ENCODE peak calls at places on chromosomes 1 and 21, in four cellular contexts. S is IMR-90; H is heart right ventricle; Q is naive thymus-derived CD4-positive, alpha-beta T cell. P is an unnamed sample.

GRCh38 chr21:42351626-42352432 is 1.0 kb upstream of the TFF2 start:
- DNase-seq in S (no peak), H (no peak), Q (no peak), P (no peak)

GRCh38 chr1:15224259-15224869 is 22.7 kb upstream of the FHAD1 start:
- DNase-seq in S (no peak), H (no peak), Q (no peak), P (peak; percentile 47)

GRCh38 chr1:65068202-65069011 is 79.6 kb upstream of the AK4 start:
- DNase-seq in S (peak; percentile 4), H (no peak), Q (peak; percentile 44), P (peak; percentile 56)

GRCh38 chr1:96843196-96843595 is 121.6 kb downstream of the PTBP2 start:
- DNase-seq in S (peak; percentile 57), H (no peak), Q (no peak), P (peak; percentile 76)

GRCh38 chr1:200897188-200897710 is 2.5 kb downstream of the INAVA start:
- DNase-seq in S (no peak), H (no peak), Q (no peak), P (no peak)

GRCh38 chr1:79604490-79605198 is 598.1 kb upstream of the ADGRL4 start:
- DNase-seq in S (no peak), H (no peak), Q (no peak), P (no peak)

GRCh38 chr1:1040004-1040991 is 20.4 kb downstream of the AGRN start:
- DNase-seq in S (peak; percentile 85), H (peak; percentile 52), Q (peak; percentile 71), P (peak; percentile 87)

GRCh38 chr1:207495816-207496792 is at the start of gene CR1:
- DNase-seq in S (no peak), H (no peak), Q (peak; percentile 24), P (no peak)

GRCh38 chr1:150410582-150411101 is 46.7 kb downstream of the RPRD2 start:
- DNase-seq in S (peak; percentile 43), H (no peak), Q (no peak), P (peak; percentile 15)

GRCh38 chr1:61420909-61421835 is 303.8 kb downstream of the TM2D1 start:
- DNase-seq in S (no peak), H (no peak), Q (no peak), P (no peak)

GRCh38 chr1:18532390-18533170 is 51.9 kb downstream of the KLHDC7A start:
- DNase-seq in S (no peak), H (no peak), Q (no peak), P (no peak)

GRCh38 chr1:70768211-70768610 is 279.4 kb downstream of the PTGER3 start:
- DNase-seq in S (no peak), H (no peak), Q (no peak), P (no peak)

GRCh38 chr1:2646837-2647236 is 14.0 kb upstream of the MMEL1 start:
- DNase-seq in S (no peak), H (no peak), Q (no peak), P (no peak)

GRCh38 chr1:72283204-72284083 is 1.1 kb upstream of the NEGR1 start:
- DNase-seq in S (peak; percentile 67), H (peak; percentile 73), Q (peak; percentile 8), P (peak; percentile 83)

GRCh38 chr1:87941292-87941946 is 612.7 kb downstream of the LMO4 start:
- DNase-seq in S (no peak), H (no peak), Q (no peak), P (no peak)

GRCh38 chr1:219959540-219960208 is 31.3 kb upstream of the SLC30A10 start:
- DNase-seq in S (no peak), H (no peak), Q (no peak), P (no peak)

GRCh38 chr21:46253610-46254124 is 25.1 kb upstream of the LSS start:
- DNase-seq in S (peak; percentile 24), H (no peak), Q (peak; percentile 11), P (peak; percentile 76)

GRCh38 chr1:62906428-62906886 is 122.5 kb downstream of the ATG4C start:
- DNase-seq in S (peak; percentile 11), H (no peak), Q (no peak), P (peak; percentile 6)

GRCh38 chr1:50237081-50237480 is 128.4 kb downstream of the ELAVL4 start:
- DNase-seq in S (no peak), H (no peak), Q (no peak), P (no peak)

GRCh38 chr1:214270097-214270635 is 10.8 kb upstream of the SMYD2 start:
- DNase-seq in S (no peak), H (no peak), Q (no peak), P (no peak)

GRCh38 chr1:158998037-158998780 is 11.5 kb upstream of the IFI16 start:
- DNase-seq in S (no peak), H (no peak), Q (no peak), P (no peak)
- H3K27ac ChIP-seq in S (no peak overlapping the region), H (peak overlapping the region; percentile 77), Q (no peak overlapping the region), P (no peak overlapping the region)

DNA sequence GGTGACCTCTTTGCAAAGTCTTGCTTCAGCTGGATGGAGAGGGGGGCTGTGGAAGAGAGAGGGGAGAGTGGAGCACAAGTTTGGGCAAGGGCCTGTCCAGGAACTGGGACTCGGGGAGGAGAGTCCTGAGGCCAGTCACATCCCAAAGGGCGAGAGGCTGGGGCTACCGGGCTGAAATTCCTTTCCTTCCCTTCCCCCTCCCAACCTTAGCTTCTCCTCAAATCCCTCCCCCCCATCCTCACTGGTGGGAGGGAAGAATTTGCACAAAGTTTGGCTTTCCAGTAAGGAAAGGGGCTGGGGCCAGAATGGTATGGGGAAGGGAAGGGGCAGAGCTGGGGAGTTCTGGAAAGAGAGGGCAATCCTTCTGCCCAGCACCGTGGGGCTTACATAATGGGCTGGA is 854 bp downstream of the CNTN2 start:
- DNase-seq in S (no peak), H (no peak), Q (no peak), P (no peak)
- H3K27ac ChIP-seq in S (no peak overlapping the region), H (no peak overlapping the region), Q (no peak overlapping the region), P (no peak overlapping the region)

GRCh38 chr1:180953291-180953747 is 40.6 kb downstream of the KIAA1614 start:
- DNase-seq in S (no peak), H (no peak), Q (no peak), P (no peak)
- H3K27ac ChIP-seq in S (no peak overlapping the region), H (no peak overlapping the region), Q (no peak overlapping the region), P (no peak overlapping the region)

GRCh38 chr1:230421485-230421884 is 4.6 kb downstream of the PGBD5 start:
- DNase-seq in S (no peak), H (no peak), Q (no peak), P (no peak)
- H3K27ac ChIP-seq in S (no peak overlapping the region), H (no peak overlapping the region), Q (no peak overlapping the region), P (no peak overlapping the region)

DNA sequence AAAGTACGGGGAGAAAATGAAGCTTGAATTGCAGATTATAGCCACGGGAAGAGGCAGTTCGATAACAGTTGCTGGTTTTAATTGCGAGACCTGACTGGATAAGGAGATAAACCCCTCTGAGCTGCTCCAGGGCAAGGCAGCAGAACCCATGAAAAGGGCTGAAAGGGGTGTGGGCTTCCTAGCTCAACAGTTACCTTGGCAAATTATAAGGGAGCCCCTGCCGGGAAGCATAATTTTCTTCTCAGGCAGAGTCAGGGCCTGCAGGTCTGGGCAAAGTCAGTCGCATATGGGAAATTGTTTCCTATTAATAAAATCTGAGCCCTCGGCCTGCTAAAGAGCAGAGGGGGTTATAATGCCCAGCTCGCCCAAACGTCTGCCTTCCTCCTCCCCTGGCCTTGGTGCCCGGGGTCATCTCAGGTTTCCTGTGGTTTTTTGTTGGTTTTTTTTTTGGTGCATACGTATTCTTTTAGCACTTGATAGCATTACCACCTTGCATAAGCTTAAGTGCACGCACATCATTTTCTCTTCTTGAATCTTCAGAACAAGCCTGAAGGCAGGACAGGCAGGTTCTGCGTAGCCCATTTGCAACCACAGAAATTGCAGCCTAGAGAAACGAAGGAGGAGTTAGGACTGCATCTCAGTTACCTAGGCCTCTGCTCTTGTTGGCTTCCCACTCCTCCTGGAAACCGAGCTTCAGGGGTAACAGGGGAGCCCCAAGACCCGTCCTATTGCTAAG is 33.9 kb upstream of the SELENON start:
- DNase-seq in S (no peak), H (no peak), Q (peak; percentile 46), P (no peak)
- H3K27ac ChIP-seq in S (no peak overlapping the region), H (no peak overlapping the region), Q (peak overlapping the region; percentile 71), P (no peak overlapping the region)

GRCh38 chr1:111732718-111733117 is 6.5 kb downstream of the INKA2 start:
- DNase-seq in S (no peak), H (no peak), Q (no peak), P (no peak)
- H3K27ac ChIP-seq in S (no peak overlapping the region), H (peak overlapping the region; percentile 77), Q (no peak overlapping the region), P (no peak overlapping the region)

DNA sequence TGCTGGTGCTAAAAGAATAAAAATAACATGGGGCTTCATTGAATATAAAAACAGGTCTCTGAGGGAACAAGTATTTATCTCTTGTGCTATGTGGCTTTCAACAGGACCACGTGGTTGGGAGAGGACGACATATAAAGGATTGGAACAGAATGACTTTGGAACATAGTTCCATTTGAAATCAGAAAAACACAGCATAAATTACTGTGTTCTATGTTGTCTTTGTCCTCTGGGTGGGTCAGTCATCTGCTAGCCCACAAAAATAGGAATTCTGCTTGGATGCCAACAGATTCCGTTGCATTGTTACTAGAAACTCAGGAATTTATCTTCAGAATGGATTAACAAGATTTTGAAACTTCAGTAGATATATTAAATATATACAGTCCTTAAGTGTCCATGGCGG is 5.9 kb downstream of the CEP85 start:
- DNase-seq in S (peak; percentile 6), H (no peak), Q (no peak), P (no peak)
- H3K27ac ChIP-seq in S (no peak overlapping the region), H (no peak overlapping the region), Q (no peak overlapping the region), P (no peak overlapping the region)

DNA sequence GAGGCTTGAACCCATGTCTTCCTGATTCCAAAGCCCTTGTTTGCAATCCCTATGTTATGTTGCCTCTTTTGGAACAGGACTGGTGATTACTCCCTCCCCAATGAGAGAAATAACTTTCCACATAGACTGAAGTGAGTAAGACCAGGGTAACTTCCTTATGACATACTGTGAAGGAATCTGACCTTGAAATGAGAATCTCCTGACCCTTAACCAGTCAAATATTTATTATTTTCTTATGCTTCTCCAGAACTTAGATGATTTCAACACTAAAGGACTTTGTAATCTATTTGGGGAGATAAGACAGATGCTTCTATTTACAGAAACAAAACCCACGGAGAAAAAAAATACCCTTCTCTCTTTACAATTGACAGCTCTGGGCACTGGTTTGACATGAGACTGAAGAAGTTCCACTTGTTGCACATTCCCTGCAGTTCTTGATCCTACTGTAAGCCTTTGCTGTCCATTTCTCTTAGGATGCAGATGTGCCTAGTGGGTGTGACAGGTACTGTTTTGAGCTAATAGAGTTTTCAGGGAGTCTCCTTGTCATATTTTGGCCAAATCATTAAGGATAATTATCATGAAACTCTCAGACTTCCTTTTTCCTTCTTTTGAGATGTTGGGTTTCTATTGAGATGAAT is 3.9 kb upstream of the RPTN start:
- DNase-seq in S (peak; percentile 62), H (no peak), Q (no peak), P (peak; percentile 14)
- H3K27ac ChIP-seq in S (no peak overlapping the region), H (no peak overlapping the region), Q (no peak overlapping the region), P (peak overlapping the region; percentile 78)

P was measured in mesenchymal stem cell.